ENCODE peak calls at places on chromosomes 3 and 15, in four cellular contexts. K is transverse colon, S is spleen, E is K562. A is an unnamed sample.

GRCh38 chr15:95495033-95495541 is 835.4 kb upstream of the NR2F2 start:
- DNase-seq in K (no peak), S (no peak), E (no peak), A (no peak)

GRCh38 chr3:142912440-142913172 is 23.7 kb upstream of the PCOLCE2 start:
- DNase-seq in K (no peak), S (no peak), E (no peak), A (no peak)

GRCh38 chr3:123658860-123659221 is 74.0 kb upstream of the HACD2 start:
- DNase-seq in K (peak; percentile 42), S (peak; percentile 23), E (no peak), A (no peak)

GRCh38 chr3:147361671-147362420 is 44.5 kb downstream of the ZIC4 start:
- DNase-seq in K (peak; percentile 39), S (no peak), E (peak; percentile 62), A (peak; percentile 27)

GRCh38 chr3:130517541-130517940 is 564 bp downstream of the COL6A6 start:
- DNase-seq in K (no peak), S (no peak), E (peak; percentile 15), A (no peak)

GRCh38 chr15:69087581-69087980 is 72.9 kb upstream of the GLCE start:
- DNase-seq in K (no peak), S (no peak), E (no peak), A (no peak)

GRCh38 chr3:152609891-152610290 is 225.0 kb upstream of the P2RY1 start:
- DNase-seq in K (no peak), S (no peak), E (no peak), A (no peak)

GRCh38 chr3:152724270-152724669 is 110.7 kb upstream of the P2RY1 start:
- DNase-seq in K (no peak), S (no peak), E (no peak), A (no peak)

GRCh38 chr3:195905970-195906864 is 2.1 kb downstream of the TNK2 start:
- DNase-seq in K (no peak), S (peak; percentile 69), E (no peak), A (no peak)

GRCh38 chr15:84099181-84099580 is 136.4 kb upstream of the GOLGA6L4 start:
- DNase-seq in K (peak; percentile 12), S (no peak), E (peak; percentile 36), A (no peak)

GRCh38 chr3:15903164-15903563 is 105.4 kb upstream of the ANKRD28 start:
- DNase-seq in K (no peak), S (no peak), E (no peak), A (no peak)

GRCh38 chr3:185024966-185025365 is 127.9 kb downstream of the C3orf70 start:
- DNase-seq in K (no peak), S (no peak), E (peak; percentile 67), A (no peak)

GRCh38 chr3:39960515-39961403 is 151.3 kb downstream of the MYRIP start:
- DNase-seq in K (no peak), S (no peak), E (no peak), A (no peak)

GRCh38 chr3:86771741-86772512 is 219.0 kb downstream of the VGLL3 start:
- DNase-seq in K (no peak), S (no peak), E (no peak), A (no peak)

GRCh38 chr3:54596087-54596486 is 331.8 kb downstream of the LRTM1 start:
- DNase-seq in K (no peak), S (no peak), E (no peak), A (no peak)

GRCh38 chr15:100221461-100222348 is 120.1 kb downstream of the ADAMTS17 start:
- DNase-seq in K (no peak), S (no peak), E (no peak), A (no peak)

GRCh38 chr3:7238565-7239295 is 377.8 kb downstream of the GRM7 start:
- DNase-seq in K (no peak), S (no peak), E (no peak), A (no peak)

GRCh38 chr3:146543461-146544012 is 870 bp downstream of the PLSCR1 start:
- DNase-seq in K (no peak), S (no peak), E (peak; percentile 63), A (no peak)

GRCh38 chr15:60830479-60830878 is 351.5 kb upstream of the ICE2 start:
- DNase-seq in K (no peak), S (no peak), E (no peak), A (no peak)

GRCh38 chr15:81133782-81134461 is at the start of gene CFAP161:
- DNase-seq in K (peak; percentile 44), S (no peak), E (no peak), A (no peak)

GRCh38 chr3:136621628-136622027 is 130.6 kb downstream of the STAG1 start:
- DNase-seq in K (no peak), S (no peak), E (no peak), A (no peak)

GRCh38 chr3:126111566-126112475 is 27.9 kb upstream of the SLC41A3 start:
- DNase-seq in K (peak; percentile 1), S (peak; percentile 68), E (no peak), A (no peak)

GRCh38 chr3:49869525-49870126 is at the start of gene CAMKV:
- DNase-seq in K (no peak), S (peak; percentile 81), E (peak; percentile 27), A (peak; percentile 62)

GRCh38 chr3:192804502-192804901 is 77.2 kb upstream of the FGF12 start:
- DNase-seq in K (no peak), S (no peak), E (no peak), A (no peak)

GRCh38 chr3:57309769-57310168 is 17.3 kb upstream of the ASB14 start:
- DNase-seq in K (no peak), S (no peak), E (no peak), A (no peak)

GRCh38 chr3:160374472-160374871 is 24.6 kb downstream of the IFT80 start:
- DNase-seq in K (no peak), S (no peak), E (no peak), A (no peak)

GRCh38 chr15:39783244-39783820 is 691 bp upstream of the FSIP1 start:
- DNase-seq in K (no peak), S (no peak), E (no peak), A (no peak)

GRCh38 chr3:72157782-72158638 is 373.1 kb upstream of the PROK2 start:
- DNase-seq in K (no peak), S (no peak), E (no peak), A (no peak)

GRCh38 chr15:29849218-29849617 is 26.9 kb upstream of the TJP1 start:
- DNase-seq in K (no peak), S (no peak), E (no peak), A (no peak)

GRCh38 chr15:33941279-33942063 is 26.8 kb upstream of the CHRM5 start:
- DNase-seq in K (no peak), S (no peak), E (no peak), A (no peak)

GRCh38 chr15:89177633-89178306 is 43.6 kb downstream of the RLBP1 start:
- DNase-seq in K (peak; percentile 62), S (no peak), E (peak; percentile 75), A (no peak)

GRCh38 chr15:39629376-39629775 is 48.5 kb downstream of the THBS1 start:
- DNase-seq in K (peak; percentile 71), S (no peak), E (no peak), A (no peak)

GRCh38 chr15:80776420-80777045 is 2.6 kb upstream of the CEMIP start:
- DNase-seq in K (peak; percentile 80), S (peak; percentile 77), E (peak; percentile 63), A (peak; percentile 52)

GRCh38 chr15:98296653-98297052 is 336.1 kb downstream of the ARRDC4 start:
- DNase-seq in K (no peak), S (no peak), E (no peak), A (no peak)

GRCh38 chr3:49244589-49245205 is 32.3 kb downstream of the C3orf62 start:
- DNase-seq in K (no peak), S (no peak), E (peak; percentile 25), A (no peak)

GRCh38 chr3:62265528-62265927 is 107.8 kb downstream of the FEZF2 start:
- DNase-seq in K (no peak), S (no peak), E (no peak), A (no peak)

GRCh38 chr3:115512565-115513410 is 110.5 kb upstream of the GAP43 start:
- DNase-seq in K (no peak), S (no peak), E (peak; percentile 0), A (no peak)

GRCh38 chr3:157276801-157277200 is 116.9 kb upstream of the CCNL1 start:
- DNase-seq in K (no peak), S (no peak), E (no peak), A (no peak)

GRCh38 chr3:157279237-157279636 is 119.3 kb upstream of the CCNL1 start:
- DNase-seq in K (no peak), S (no peak), E (peak; percentile 26), A (no peak)

GRCh38 chr3:157285966-157286365 is 126.0 kb upstream of the CCNL1 start:
- DNase-seq in K (no peak), S (no peak), E (no peak), A (no peak)

GRCh38 chr3:157280786-157281185 is 120.8 kb upstream of the CCNL1 start:
- DNase-seq in K (no peak), S (no peak), E (no peak), A (no peak)

GRCh38 chr3:157282261-157283191 is 122.6 kb upstream of the CCNL1 start:
- DNase-seq in K (no peak), S (no peak), E (no peak), A (no peak)
- TF ChIP-seq POLR2AphosphoS5 in K (no peak), S (no peak), E (no peak), A (no peak)

DNA sequence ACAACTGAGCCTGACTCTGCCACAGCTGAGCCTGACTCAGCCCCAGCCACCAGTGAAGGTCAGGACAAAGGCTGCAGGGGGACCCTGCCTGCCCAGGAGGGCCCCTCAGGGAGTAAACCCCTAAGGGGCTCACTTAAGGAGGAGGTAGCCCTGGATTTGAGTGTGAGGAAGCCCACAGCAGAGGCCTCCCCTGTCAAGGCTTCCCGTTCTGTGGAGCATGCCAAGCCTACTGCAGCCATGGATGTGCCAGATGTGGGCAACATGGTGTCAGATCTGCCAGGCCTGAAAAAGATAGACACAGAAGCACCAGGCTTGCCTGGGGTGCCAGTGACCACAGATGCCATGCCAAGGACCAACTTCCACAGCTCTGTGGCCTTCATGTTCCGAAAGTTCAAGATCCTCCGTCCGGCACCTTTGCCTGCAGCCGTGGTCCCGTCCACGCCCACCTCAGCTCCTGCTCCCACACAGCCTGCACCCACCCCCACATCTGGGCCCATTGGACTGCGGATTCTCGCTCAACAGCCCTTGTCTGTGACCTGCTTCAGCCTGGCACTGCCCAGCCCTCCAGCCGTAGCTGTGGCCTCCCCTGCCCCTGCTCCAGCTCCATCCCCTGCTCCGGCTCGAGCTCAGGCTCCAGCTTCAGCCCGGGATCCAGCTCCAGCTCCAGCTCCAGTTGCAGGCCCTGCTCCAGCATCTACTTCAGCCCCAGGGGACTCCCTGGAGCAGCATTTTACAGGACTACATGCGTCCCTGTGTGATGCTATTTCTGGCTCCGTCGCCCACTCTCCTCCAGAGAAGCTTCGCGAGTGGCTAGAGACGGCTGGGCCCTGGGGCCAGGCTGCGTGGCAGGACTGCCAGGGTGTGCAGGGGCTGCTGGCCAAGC is 6.2 kb downstream of the C15orf39 start:
- DNase-seq in K (no peak), S (no peak), E (no peak), A (no peak)
- TF ChIP-seq POLR2AphosphoS5 in K (no peak), S (no peak), E (no peak), A (peak; percentile 59)

DNA sequence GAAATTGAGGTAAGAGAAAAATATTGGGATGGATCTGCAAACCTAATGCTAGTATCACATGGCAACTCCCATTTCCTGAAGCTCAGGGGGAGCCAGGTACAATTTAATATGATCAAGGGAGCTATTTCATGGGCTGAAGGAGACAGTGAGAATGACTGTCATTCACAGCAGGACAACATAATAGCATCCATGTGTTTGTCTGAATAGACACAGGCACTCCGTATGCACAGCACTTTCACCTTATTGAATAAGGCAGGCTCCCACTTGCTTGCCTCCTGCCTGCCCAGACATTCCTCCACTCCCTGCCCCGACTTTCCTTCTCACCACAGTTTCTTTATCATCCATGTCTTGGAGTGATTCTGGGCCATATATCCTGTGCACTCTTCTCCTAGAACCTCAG is 156.6 kb upstream of the SLC24A5 start:
- DNase-seq in K (no peak), S (no peak), E (no peak), A (no peak)
- TF ChIP-seq POLR2AphosphoS5 in K (no peak), S (no peak), E (no peak), A (no peak)

GRCh38 chr3:45210308-45211038 is 15.6 kb downstream of the TMEM158 start:
- DNase-seq in K (peak; percentile 90), S (peak; percentile 91), E (peak; percentile 88), A (peak; percentile 51)
- TF ChIP-seq POLR2AphosphoS5 in K (no peak), S (peak; percentile 39), E (no peak), A (no peak)

A was measured in GM12891.